ENCODE peak calls at places on chromosome 12, in four cellular contexts. X is GM12878, V is K562, L is HL-60. A is an unnamed sample.

GRCh38 chr12:106415134-106415533 is 57.6 kb downstream of the POLR3B start:
- DNase-seq in X (no peak), V (no peak), L (no peak), A (no peak)

GRCh38 chr12:120742207-120742536 is 16.5 kb downstream of the ACADS start:
- DNase-seq in X (no peak), V (no peak), L (no peak), A (no peak)

GRCh38 chr12:26287666-26288408 is 92.5 kb downstream of the SSPN start:
- DNase-seq in X (no peak), V (no peak), L (no peak), A (no peak)

GRCh38 chr12:58596381-58596780 is 323.9 kb downstream of the LRIG3 start:
- DNase-seq in X (no peak), V (no peak), L (no peak), A (no peak)

GRCh38 chr12:14647028-14647750 is 49.2 kb downstream of the GUCY2C start:
- DNase-seq in X (no peak), V (no peak), L (no peak), A (no peak)

GRCh38 chr12:32240833-32241232 is 134.2 kb downstream of the BICD1 start:
- DNase-seq in X (no peak), V (no peak), L (no peak), A (no peak)

GRCh38 chr12:120761581-120761980 is 36.0 kb downstream of the ACADS start:
- DNase-seq in X (no peak), V (no peak), L (no peak), A (no peak)

GRCh38 chr12:12696562-12697383 is 790 bp upstream of the GPR19 start:
- DNase-seq in X (peak), V (peak), L (peak), A (peak)

GRCh38 chr12:90280033-90280432 is 571.4 kb upstream of the ATP2B1 start:
- DNase-seq in X (no peak), V (no peak), L (no peak), A (no peak)

GRCh38 chr12:49470986-49471385 is 67.8 kb upstream of the KCNH3 start:
- DNase-seq in X (no peak), V (no peak), L (no peak), A (no peak)

GRCh38 chr12:4274396-4274959 is 916 bp downstream of the CCND2 start:
- DNase-seq in X (no peak), V (peak), L (peak), A (no peak)

GRCh38 chr12:9642606-9643270 is 26.8 kb upstream of the CLEC2D start:
- DNase-seq in X (no peak), V (no peak), L (no peak), A (no peak)

GRCh38 chr12:9649532-9649940 is 20.0 kb upstream of the CLEC2D start:
- DNase-seq in X (peak), V (no peak), L (peak), A (no peak)

GRCh38 chr12:9647825-9648700 is 21.4 kb upstream of the CLEC2D start:
- DNase-seq in X (peak), V (peak), L (peak), A (peak)

GRCh38 chr12:9648701-9649531 is 20.6 kb upstream of the CLEC2D start:
- DNase-seq in X (no peak), V (no peak), L (no peak), A (no peak)

DNA sequence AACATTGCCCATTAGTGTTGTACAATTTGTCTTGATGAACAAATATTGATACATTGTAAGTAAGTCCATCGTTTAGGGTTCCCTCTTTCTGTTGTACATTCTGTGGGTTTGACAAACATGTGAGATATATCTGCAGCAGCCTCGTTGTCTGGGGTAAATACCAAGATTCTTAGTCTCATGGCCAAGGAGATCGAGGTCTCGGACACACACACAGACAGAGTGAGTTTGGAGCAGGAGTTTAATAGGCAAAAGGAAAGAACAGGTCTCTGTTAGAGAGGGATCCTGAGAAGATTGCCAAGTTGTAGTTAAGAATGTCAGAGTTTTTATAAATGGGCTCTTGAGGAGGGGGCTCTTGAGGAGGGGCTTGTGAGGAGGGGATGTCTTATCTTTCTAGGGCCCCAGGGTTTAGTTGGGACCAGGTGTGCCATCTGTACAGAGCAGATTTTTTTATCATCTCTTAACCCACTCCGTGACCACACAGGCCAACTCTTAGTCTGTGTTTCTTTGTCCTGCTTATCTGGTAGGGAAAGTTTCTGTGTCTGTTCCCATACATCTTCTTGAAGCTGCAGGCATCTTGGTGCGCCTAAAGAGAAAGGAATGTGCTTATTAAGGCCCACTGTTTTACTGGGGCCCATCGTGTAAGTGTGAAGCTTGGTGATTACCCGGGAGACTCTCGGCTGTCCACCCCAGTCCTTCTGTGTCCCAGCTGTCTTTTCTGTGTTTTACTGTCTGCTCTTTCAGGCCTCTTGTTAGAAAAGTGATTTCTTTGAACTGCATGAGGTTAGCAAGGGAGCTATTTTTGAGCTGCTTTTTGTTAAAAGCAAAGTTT is 22.5 kb upstream of the CLEC2D start:
- DNase-seq in X (no peak), V (no peak), L (no peak), A (no peak)
- TF ChIP-seq SPI1 in X (no peak), V (no peak), L (no peak), A (no peak)

DNA sequence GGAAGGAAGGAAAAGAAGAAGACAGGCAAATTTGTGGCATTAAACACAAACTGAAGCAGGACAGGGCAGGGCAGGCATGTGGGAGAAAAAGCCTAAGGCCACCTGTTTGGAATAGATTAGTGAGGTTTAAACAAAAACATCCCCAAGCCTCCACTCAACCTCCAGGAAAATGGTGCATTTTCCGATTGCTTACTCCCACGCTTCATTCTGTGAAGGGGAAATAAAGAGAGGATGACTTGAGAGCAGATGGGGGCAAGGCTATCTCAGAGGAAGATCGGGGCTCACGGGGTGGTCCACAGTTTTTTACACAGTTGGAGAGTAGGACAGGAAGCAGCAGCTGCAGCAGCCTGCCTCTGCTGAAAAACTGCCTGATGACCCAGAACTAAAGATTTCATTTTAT is 250.9 kb downstream of the DUSP6 start:
- DNase-seq in X (no peak), V (no peak), L (no peak), A (no peak)
- TF ChIP-seq SPI1 in X (no peak), V (no peak), L (no peak), A (no peak)

GRCh38 chr12:130583317-130583716 is 132.8 kb downstream of the RIMBP2 start:
- DNase-seq in X (no peak), V (no peak), L (no peak), A (no peak)

GRCh38 chr12:130579231-130579630 is 136.9 kb downstream of the RIMBP2 start:
- DNase-seq in X (no peak), V (no peak), L (no peak), A (no peak)

GRCh38 chr12:130581782-130582181 is 134.3 kb downstream of the RIMBP2 start:
- DNase-seq in X (no peak), V (no peak), L (no peak), A (no peak)

GRCh38 chr12:130583800-130584199 is 132.3 kb downstream of the RIMBP2 start:
- DNase-seq in X (no peak), V (no peak), L (no peak), A (no peak)

DNA sequence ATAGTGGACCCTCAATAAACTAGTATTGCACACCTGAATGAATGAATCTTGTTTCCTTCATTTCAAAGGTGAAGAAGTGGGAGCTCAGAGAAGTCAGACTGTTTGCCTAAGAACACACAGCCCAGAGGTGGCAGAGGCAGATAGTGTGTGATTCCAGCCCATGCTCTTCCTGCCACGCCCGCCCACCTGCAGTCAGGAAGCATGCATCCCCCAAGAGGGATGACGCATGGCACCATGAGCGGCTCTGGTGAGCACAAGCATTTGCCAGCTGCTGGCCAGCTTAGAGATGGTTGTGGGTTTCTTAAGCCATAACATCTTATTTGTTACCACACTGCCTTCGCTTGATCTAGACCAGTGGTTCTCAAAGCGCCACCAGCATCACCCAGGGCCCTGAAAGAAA is 133.8 kb downstream of the RIMBP2 start:
- DNase-seq in X (no peak), V (no peak), L (no peak), A (no peak)
- TF ChIP-seq SPI1 in X (no peak), V (no peak), L (no peak), A (no peak)

DNA sequence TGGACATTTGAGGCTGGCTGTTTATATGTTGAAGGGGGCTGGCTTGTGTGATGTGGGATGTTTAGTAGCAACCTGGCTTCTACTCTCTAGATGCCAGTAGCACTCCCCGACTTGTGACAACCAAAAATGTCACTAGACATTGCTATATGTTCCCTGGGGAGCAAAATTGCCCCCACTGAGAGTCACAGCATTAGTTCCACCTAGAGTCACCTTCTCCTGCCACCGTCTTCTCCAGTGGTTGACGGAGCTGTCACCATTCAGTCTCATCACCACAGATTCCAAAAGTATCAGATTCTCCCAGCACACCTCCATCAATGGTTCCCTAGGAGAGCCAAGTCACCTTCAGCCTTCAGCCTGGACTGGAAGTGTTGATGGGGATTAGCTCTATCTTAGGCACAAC is 7.8 kb upstream of the KRT76 start:
- DNase-seq in X (no peak), V (no peak), L (no peak), A (no peak)
- TF ChIP-seq SPI1 in X (no peak), V (no peak), L (no peak), A (no peak)

DNA sequence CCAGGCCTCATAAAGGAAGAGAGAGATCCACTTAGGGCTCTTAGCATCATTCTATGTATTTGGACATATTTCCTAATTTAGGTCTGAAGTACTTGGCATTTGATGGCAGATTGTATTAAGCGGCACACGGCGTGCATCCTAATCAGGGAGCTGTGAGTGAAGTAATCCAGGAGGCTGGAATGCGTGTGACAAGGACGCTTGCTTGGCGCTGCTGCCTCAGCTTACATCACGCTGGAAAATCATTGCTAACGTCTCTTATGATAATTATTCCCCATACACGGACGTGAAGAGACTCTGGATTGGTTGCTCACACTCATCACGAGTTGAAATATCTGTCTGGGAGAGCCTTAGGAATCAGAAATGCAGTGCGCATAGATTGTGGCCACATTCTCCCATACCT is 85.3 kb downstream of the FBXW8 start:
- DNase-seq in X (no peak), V (no peak), L (no peak), A (no peak)
- TF ChIP-seq SPI1 in X (no peak), V (no peak), L (no peak), A (no peak)

GRCh38 chr12:76611533-76611932 is 52.0 kb upstream of the OSBPL8 start:
- DNase-seq in X (no peak), V (no peak), L (peak), A (no peak)

DNA sequence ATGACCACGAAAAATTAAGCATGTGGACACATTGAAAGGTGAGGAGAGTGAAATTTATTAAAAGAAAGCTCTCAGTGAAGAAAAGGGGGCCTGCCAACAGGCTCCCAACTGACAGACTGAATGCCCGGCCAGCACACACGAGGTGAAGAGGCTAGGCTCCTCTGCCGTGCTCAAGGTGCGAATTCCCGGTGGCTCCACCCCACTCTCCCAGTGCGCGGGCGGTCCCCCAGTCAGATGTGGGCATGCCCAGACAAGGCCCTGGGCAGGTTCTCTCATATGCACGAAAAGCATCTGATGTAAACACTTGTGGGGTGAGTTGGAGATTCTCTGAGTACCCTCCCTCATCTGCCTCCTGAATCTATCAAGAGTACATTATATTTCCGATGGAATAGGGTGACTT is 48.5 kb upstream of the OSBPL8 start:
- DNase-seq in X (no peak), V (no peak), L (no peak), A (no peak)
- TF ChIP-seq SPI1 in X (no peak), V (no peak), L (no peak), A (no peak)

GRCh38 chr12:122454739-122455138 is 32.3 kb upstream of the CLIP1 start:
- DNase-seq in X (no peak), V (no peak), L (no peak), A (no peak)

GRCh38 chr12:122454250-122454721 is 31.8 kb upstream of the CLIP1 start:
- DNase-seq in X (no peak), V (no peak), L (no peak), A (no peak)

GRCh38 chr12:122452701-122453285 is 30.3 kb upstream of the CLIP1 start:
- DNase-seq in X (no peak), V (no peak), L (peak), A (no peak)

GRCh38 chr12:122449317-122449716 is 26.8 kb upstream of the CLIP1 start:
- DNase-seq in X (no peak), V (no peak), L (peak), A (no peak)
- TF ChIP-seq SPI1 in X (no peak), V (no peak), L (no peak), A (no peak)

A was measured in GM12891.